ENCODE peak calls at places on chromosomes 6 and 20, in six cellular contexts. I is lung; J is PC-9; R is mammary epithelial cell; E is left ventricle myocardium inferior; D is activated CD8-positive, alpha-beta T cell treated with anti-CD3 and anti-CD28 coated beads for 36 hours. A is an unnamed sample.

GRCh38 chr6:37283786-37284185 is 25.8 kb upstream of the TMEM217 start:
- DNase-seq in J (no peak), E (peak), D (no peak), R (no peak), I (no peak), A (no peak)

GRCh38 chr20:49460916-49461315 is 21.6 kb downstream of the KCNB1 start:
- DNase-seq in J (peak), D (no peak), R (peak), E (no peak), I (peak), A (no peak)

GRCh38 chr6:110018486-110018885 is 40.4 kb downstream of the GPR6 start:
- DNase-seq in R (no peak), E (no peak), I (no peak), D (no peak), J (no peak), A (no peak)

GRCh38 chr6:155328074-155328538 is 13.8 kb upstream of the TFB1M start:
- DNase-seq in R (no peak), J (no peak), E (no peak), I (no peak), D (no peak), A (no peak)

GRCh38 chr6:56959094-56959493 is 4.2 kb downstream of the BEND6 start:
- DNase-seq in I (no peak), R (no peak), D (no peak), E (no peak), J (no peak), A (no peak)

GRCh38 chr6:156057869-156058268 is 602.2 kb upstream of the NOX3 start:
- DNase-seq in E (no peak), J (no peak), I (no peak), D (no peak), R (no peak), A (no peak)

GRCh38 chr6:10174056-10174455 is 240.8 kb downstream of the TFAP2A start:
- DNase-seq in R (no peak), E (no peak), I (no peak), D (no peak), J (no peak), A (no peak)

GRCh38 chr6:164018127-164018526 is 603.6 kb downstream of the QKI start:
- DNase-seq in I (no peak), J (no peak), D (no peak), E (no peak), R (no peak), A (no peak)

GRCh38 chr6:116764557-116764960 is 960 bp downstream of the FAM162B start:
- DNase-seq in I (no peak), E (no peak), D (no peak), J (no peak), R (no peak), A (no peak)

GRCh38 chr6:170446841-170447560 is 106.1 kb downstream of the PSMB1 start:
- DNase-seq in D (no peak), R (no peak), I (no peak), E (no peak), J (no peak), A (no peak)

GRCh38 chr6:190596-191395 is 101.5 kb upstream of the DUSP22 start:
- DNase-seq in R (no peak), E (no peak), I (no peak), J (peak), D (peak), A (no peak)

GRCh38 chr6:117449549-117450439 is 24.1 kb upstream of the ROS1 start:
- DNase-seq in D (peak), E (no peak), J (peak), I (peak), R (peak), A (peak)

GRCh38 chr6:169529931-169530761 is 171.7 kb downstream of the WDR27 start:
- DNase-seq in E (no peak), J (no peak), I (peak), D (peak), R (no peak), A (no peak)

GRCh38 chr6:56795852-56796532 is 153.3 kb upstream of the DST start:
- DNase-seq in J (no peak), R (peak), E (no peak), I (no peak), D (no peak), A (no peak)

GRCh38 chr20:50292324-50293243 is 102.0 kb downstream of the CEBPB start:
- DNase-seq in R (peak), J (peak), E (peak), I (peak), D (peak), A (no peak)

GRCh38 chr6:129546702-129547101 is 163.3 kb downstream of the ARHGAP18 start:
- DNase-seq in I (no peak), D (no peak), J (no peak), R (no peak), E (no peak), A (no peak)

GRCh38 chr6:34176261-34177031 is 30.6 kb upstream of the GRM4 start:
- DNase-seq in I (no peak), J (no peak), D (no peak), E (no peak), R (no peak), A (no peak)

GRCh38 chr6:109660526-109660925 is 30.5 kb downstream of the AK9 start:
- DNase-seq in E (no peak), R (peak), I (no peak), D (peak), J (no peak), A (no peak)

GRCh38 chr6:111173341-111173740 is 86.0 kb downstream of the SLC16A10 start:
- DNase-seq in R (peak), E (no peak), I (no peak), J (peak), D (no peak), A (no peak)

GRCh38 chr20:7285918-7286556 is 518.6 kb downstream of the BMP2 start:
- DNase-seq in I (peak), E (peak), D (peak), R (peak), J (peak), A (peak)

GRCh38 chr6:126824226-126824625 is 294.2 kb upstream of the RSPO3 start:
- DNase-seq in D (no peak), J (no peak), E (no peak), R (no peak), I (no peak), A (no peak)

GRCh38 chr6:31713991-31714684 is 1.0 kb upstream of the LY6G6D start:
- DNase-seq in I (no peak), R (no peak), J (no peak), D (no peak), E (no peak), A (no peak)

GRCh38 chr6:34531580-34532201 is 24.4 kb downstream of the SPDEF start:
- DNase-seq in E (peak), J (no peak), R (no peak), I (peak), D (peak), A (no peak)

GRCh38 chr6:138307352-138307751 is 70.4 kb upstream of the SMIM28 start:
- DNase-seq in I (no peak), J (peak), E (peak), R (peak), D (no peak), A (no peak)

GRCh38 chr20:38460040-38460623 is 12.5 kb upstream of the RALGAPB start:
- DNase-seq in J (peak), I (peak), D (no peak), E (no peak), R (peak), A (no peak)

GRCh38 chr20:23967616-23967979 is 21.0 kb downstream of the GGTLC1 start:
- DNase-seq in R (no peak), E (no peak), J (no peak), I (no peak), D (no peak), A (no peak)

GRCh38 chr6:21514288-21514687 is 79.3 kb upstream of the SOX4 start:
- DNase-seq in I (no peak), D (no peak), R (no peak), J (no peak), E (no peak), A (no peak)

GRCh38 chr6:166459906-166460305 is 77.2 kb upstream of the MPC1 start:
- DNase-seq in J (no peak), D (no peak), I (no peak), R (no peak), E (no peak), A (no peak)

GRCh38 chr6:42239736-42240375 is 22.2 kb upstream of the MRPS10 start:
- DNase-seq in R (peak), E (no peak), I (no peak), D (no peak), J (peak), A (no peak)

GRCh38 chr6:34771727-34772126 is 14.4 kb downstream of the SNRPC start:
- DNase-seq in E (no peak), R (peak), D (no peak), J (no peak), I (no peak), A (no peak)

GRCh38 chr6:42394151-42394550 is 57.6 kb downstream of the TRERF1 start:
- DNase-seq in J (no peak), E (no peak), I (no peak), R (no peak), D (no peak), A (no peak)

GRCh38 chr6:20644667-20645370 is 110.6 kb downstream of the CDKAL1 start:
- DNase-seq in J (no peak), R (peak), D (peak), I (no peak), E (no peak), A (no peak)

GRCh38 chr6:157221049-157221816 is 102.1 kb downstream of the TMEM242 start:
- DNase-seq in R (peak), E (peak), I (peak), J (peak), D (peak), A (peak)

DNA sequence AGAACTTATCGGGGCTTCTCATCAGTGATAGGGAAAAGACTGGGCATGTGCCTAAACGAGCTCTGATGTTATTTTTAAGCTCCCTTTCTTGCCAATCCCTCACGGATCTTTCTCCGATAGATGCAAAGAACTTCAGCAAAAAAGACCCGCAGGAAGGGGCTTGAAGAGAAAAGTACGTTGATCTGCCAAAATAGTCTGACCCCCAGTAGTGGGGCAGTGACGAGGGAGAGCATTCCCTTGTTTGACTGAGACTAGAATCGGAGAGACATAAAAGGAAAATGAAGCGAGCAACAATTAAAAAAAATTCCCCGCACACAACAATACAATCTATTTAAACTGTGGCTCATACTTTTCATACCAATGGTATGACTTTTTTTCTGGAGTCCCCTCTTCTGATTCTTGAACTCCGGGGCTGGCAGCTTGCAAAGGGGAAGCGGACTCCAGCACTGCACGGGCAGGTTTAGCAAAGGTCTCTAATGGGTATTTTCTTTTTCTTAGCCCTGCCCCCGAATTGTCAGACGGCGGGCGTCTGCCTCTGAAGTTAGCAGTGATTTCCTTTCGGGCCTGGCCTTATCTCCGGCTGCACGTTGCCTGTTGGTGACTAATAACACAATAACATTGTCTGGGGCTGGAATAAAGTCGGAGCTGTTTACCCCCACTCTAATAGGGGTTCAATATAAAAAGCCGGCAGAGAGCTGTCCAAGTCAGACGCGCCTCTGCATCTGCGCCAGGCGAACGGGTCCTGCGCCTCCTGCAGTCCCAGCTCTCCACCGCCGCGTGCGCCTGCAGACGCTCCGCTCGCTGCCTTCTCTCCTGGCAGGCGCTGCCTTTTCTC is at the start of gene EDN1:
- DNase-seq in D (peak), J (peak), R (peak), E (peak), I (peak), A (peak)
- TF ChIP-seq CTCF in D (peak), J (peak), R (peak), E (peak), I (no peak), A (peak)

GRCh38 chr6:151440930-151441329 is 11.0 kb downstream of the RMND1 start:
- DNase-seq in R (no peak), E (no peak), J (no peak), D (no peak), I (no peak), A (peak)
- TF ChIP-seq CTCF in R (no peak), E (peak), J (no peak), D (peak), I (no peak), A (peak)

GRCh38 chr20:51378171-51378928 is 164.2 kb downstream of the NFATC2 start:
- DNase-seq in I (no peak), R (no peak), D (peak), E (no peak), J (no peak), A (no peak)
- TF ChIP-seq CTCF in I (no peak), R (no peak), D (peak), E (no peak), J (no peak), A (peak)

GRCh38 chr6:158999669-159000403 is at the start of gene RSPH3:
- DNase-seq in E (peak), D (peak), J (peak), I (peak), R (peak), A (peak)
- TF ChIP-seq CTCF in E (peak), D (no peak), J (peak), I (no peak), R (no peak), A (peak)

DNA sequence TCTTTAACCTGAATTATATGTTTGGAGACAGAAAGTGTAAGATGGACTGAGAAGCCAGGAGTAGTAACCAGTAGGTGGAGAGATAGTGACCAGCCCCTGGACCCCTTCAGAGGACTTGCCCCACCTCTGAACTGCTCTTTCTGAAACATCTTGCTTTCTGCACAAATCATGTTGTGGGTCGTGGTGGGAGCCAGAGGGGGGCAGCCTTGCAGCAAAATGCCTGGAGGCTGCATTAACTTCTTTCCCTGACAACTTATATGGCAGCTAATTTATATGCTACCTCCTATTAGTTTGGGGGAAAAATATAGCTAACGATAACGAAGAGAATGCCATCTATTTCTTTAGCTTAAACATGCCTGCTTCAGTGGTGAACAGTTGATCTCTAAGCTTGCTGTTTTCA is 859.8 kb downstream of the MAFB start:
- DNase-seq in E (peak), D (peak), I (no peak), J (no peak), R (no peak), A (no peak)
- TF ChIP-seq CTCF in E (peak), D (no peak), I (no peak), J (no peak), R (peak), A (peak)

GRCh38 chr6:6648659-6649343 is 60.3 kb downstream of the LY86 start:
- DNase-seq in J (no peak), E (no peak), I (no peak), D (no peak), R (no peak), A (no peak)

GRCh38 chr6:6646384-6646783 is 57.9 kb downstream of the LY86 start:
- DNase-seq in R (no peak), I (no peak), E (no peak), J (no peak), D (no peak), A (no peak)

GRCh38 chr6:6645266-6645917 is 56.9 kb downstream of the LY86 start:
- DNase-seq in E (no peak), R (peak), I (no peak), J (no peak), D (no peak), A (no peak)

GRCh38 chr6:6649824-6650349 is 61.4 kb downstream of the LY86 start:
- DNase-seq in R (no peak), J (no peak), D (no peak), E (no peak), I (no peak), A (no peak)

GRCh38 chr6:6646859-6647258 is 58.3 kb downstream of the LY86 start:
- DNase-seq in R (no peak), D (no peak), I (no peak), J (no peak), E (no peak), A (no peak)
- TF ChIP-seq CTCF in R (no peak), D (peak), I (no peak), J (no peak), E (no peak), A (peak)

DNA sequence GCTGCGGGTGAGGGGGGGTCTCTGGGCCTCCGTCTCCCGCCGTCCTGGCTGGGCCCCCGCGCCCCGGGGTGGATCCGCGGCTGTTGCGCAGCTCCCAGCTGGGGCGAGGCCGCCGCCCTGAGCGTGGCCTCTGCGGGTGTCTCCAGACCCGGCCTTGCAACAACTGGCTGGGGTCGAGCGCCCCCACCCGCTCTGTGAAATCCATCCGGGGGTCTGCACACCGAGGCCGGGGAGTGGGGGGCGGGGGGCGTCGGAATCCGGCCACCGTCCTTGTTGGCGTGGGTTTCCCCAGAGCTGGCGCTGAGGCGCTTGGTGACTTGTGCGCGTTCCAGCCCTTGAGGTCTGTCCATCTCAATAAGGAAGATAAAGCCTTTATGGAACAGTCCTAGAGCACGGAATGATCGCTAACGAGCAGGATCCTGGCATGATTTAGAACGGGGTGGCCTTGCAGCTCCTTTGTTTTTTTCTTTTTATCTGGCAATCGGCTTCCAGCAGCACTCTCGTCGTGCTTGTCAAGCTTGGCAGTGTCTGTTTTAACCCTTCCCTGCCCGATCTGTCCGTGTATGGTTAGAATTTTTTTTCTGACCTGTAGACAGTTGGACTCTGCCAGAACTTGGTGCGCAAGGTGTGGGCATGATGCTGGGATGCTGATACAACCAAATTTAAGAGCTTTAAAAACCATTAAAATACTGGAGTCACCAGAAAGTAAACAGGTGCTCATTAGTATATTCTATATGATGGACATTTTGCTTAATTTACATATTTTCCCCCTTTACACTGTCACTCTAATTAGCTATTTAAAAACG is 675 bp downstream of the DSTN start:
- DNase-seq in J (peak), D (peak), I (peak), R (peak), E (peak), A (peak)
- TF ChIP-seq CTCF in J (no peak), D (no peak), I (no peak), R (no peak), E (no peak), A (peak)

GRCh38 chr6:118509009-118509617 is 39.0 kb upstream of the PLN start:
- DNase-seq in I (no peak), J (peak), R (no peak), D (peak), E (no peak), A (no peak)
- TF ChIP-seq CTCF in I (no peak), J (peak), R (peak), D (peak), E (peak), A (peak)

GRCh38 chr20:35432430-35432735 is 5.6 kb downstream of the GDF5 start:
- DNase-seq in I (no peak), D (no peak), R (no peak), E (no peak), J (no peak), A (no peak)
- TF ChIP-seq CTCF in I (no peak), D (no peak), R (no peak), E (no peak), J (no peak), A (no peak)

GRCh38 chr20:56504373-56505005 is 20.1 kb upstream of the FAM209A start:
- DNase-seq in I (no peak), R (no peak), J (no peak), E (no peak), D (peak), A (no peak)
- TF ChIP-seq CTCF in I (no peak), R (peak), J (peak), E (peak), D (peak), A (peak)

A was measured in GM13977.